ENCODE peak calls at places on chromosomes 11 and 22, in four cellular contexts. T is ELR; J is body of pancreas; O is activated T-cell treated with anti-CD3 and anti-CD28 coated beads, Interleukin-2, amount 50 U/mL, for 4 hours. W is an unnamed sample.

GRCh38 chr11:82754410-82754809 is 20.7 kb upstream of the FAM181B start:
- DNase-seq in T (no peak), O (no peak), J (no peak), W (no peak)

GRCh38 chr11:71936825-71937224 is 8.0 kb downstream of the RNF121 start:
- DNase-seq in T (peak; percentile 46), O (no peak), J (no peak), W (no peak)

GRCh38 chr11:61963282-61964057 is 4.0 kb downstream of the FTH1 start:
- DNase-seq in J (peak; percentile 60), T (peak; percentile 27), O (no peak), W (peak; percentile 45)

GRCh38 chr11:131658952-131659351 is 288.5 kb downstream of the NTM start:
- DNase-seq in O (no peak), J (no peak), T (no peak), W (no peak)

GRCh38 chr11:112229746-112230433 is 3.7 kb downstream of the PTS start:
- DNase-seq in O (no peak), J (no peak), T (no peak), W (no peak)

GRCh38 chr11:118176400-118177134 is at the start of gene SCN2B:
- DNase-seq in J (no peak), T (peak; percentile 20), O (no peak), W (no peak)

GRCh38 chr22:48709976-48710375 is 1117.7 kb downstream of the BRD1 start:
- DNase-seq in T (no peak), J (no peak), O (no peak), W (no peak)

GRCh38 chr11:894575-895201 is 15.9 kb downstream of the CHID1 start:
- DNase-seq in O (no peak), T (no peak), J (no peak), W (no peak)

GRCh38 chr11:75655619-75656018 is 13.2 kb downstream of the MAP6 start:
- DNase-seq in T (no peak), J (no peak), O (no peak), W (no peak)

GRCh38 chr11:48081151-48082010 is 101.0 kb downstream of the PTPRJ start:
- DNase-seq in T (peak; percentile 82), O (no peak), J (peak; percentile 72), W (no peak)

GRCh38 chr11:75524576-75525432 is 937 bp downstream of the GDPD5 start:
- DNase-seq in O (peak; percentile 15), T (peak; percentile 63), J (no peak), W (peak; percentile 33)

GRCh38 chr11:119062779-119063178 is 4.8 kb upstream of the VPS11 start:
- DNase-seq in O (no peak), J (peak; percentile 63), T (peak; percentile 44), W (peak; percentile 46)

GRCh38 chr11:21794306-21794705 is 398.6 kb upstream of the ANO5 start:
- DNase-seq in O (no peak), T (no peak), J (no peak), W (no peak)

GRCh38 chr11:34044664-34045485 is 6.7 kb upstream of the CAPRIN1 start:
- DNase-seq in T (peak; percentile 93), O (no peak), J (peak; percentile 16), W (no peak)

GRCh38 chr11:27619039-27619438 is 81.2 kb downstream of the BDNF start:
- DNase-seq in O (no peak), T (peak; percentile 63), J (no peak), W (no peak)

GRCh38 chr22:48477031-48477721 is 1350.5 kb downstream of the BRD1 start:
- DNase-seq in O (no peak), T (no peak), J (peak; percentile 24), W (no peak)

GRCh38 chr22:25815561-25815960 is 73.6 kb downstream of the MYO18B start:
- DNase-seq in J (no peak), O (no peak), T (no peak), W (no peak)

GRCh38 chr22:48888466-48889208 is 939.0 kb downstream of the BRD1 start:
- DNase-seq in O (no peak), J (no peak), T (no peak), W (no peak)

GRCh38 chr11:93579187-93579773 is 36.1 kb upstream of the SMCO4 start:
- DNase-seq in O (no peak), J (no peak), T (no peak), W (no peak)

GRCh38 chr11:32279672-32280071 is 155.7 kb downstream of the WT1 start:
- DNase-seq in T (peak; percentile 3), J (no peak), O (no peak), W (no peak)

GRCh38 chr11:113985906-113986305 is 11.0 kb downstream of the HTR3A start:
- DNase-seq in J (no peak), T (no peak), O (no peak), W (no peak)

GRCh38 chr11:47980093-47980906 is at the start of gene PTPRJ:
- DNase-seq in T (peak; percentile 61), O (peak; percentile 56), J (peak; percentile 71), W (peak; percentile 63)

GRCh38 chr11:31560842-31561476 is 51.4 kb downstream of the ELP4 start:
- DNase-seq in O (no peak), T (no peak), J (no peak), W (no peak)

GRCh38 chr11:134746609-134747008 is 334.6 kb upstream of the B3GAT1 start:
- DNase-seq in T (no peak), O (no peak), J (no peak), W (no peak)

GRCh38 chr11:47216141-47216798 is 1.5 kb downstream of the DDB2 start:
- DNase-seq in O (peak; percentile 62), J (peak; percentile 50), T (peak; percentile 85), W (peak; percentile 68)

GRCh38 chr11:61817471-61818202 is 834 bp upstream of the FADS1 start:
- DNase-seq in O (no peak), T (no peak), J (no peak), W (no peak)

GRCh38 chr11:125207866-125208425 is 43.4 kb downstream of the PKNOX2 start:
- DNase-seq in T (no peak), J (no peak), O (no peak), W (no peak)

GRCh38 chr11:114621072-114621471 is 25.5 kb upstream of the NXPE4 start:
- DNase-seq in T (no peak), O (no peak), J (no peak), W (no peak)

GRCh38 chr22:19818264-19819208 is 36.1 kb downstream of the GNB1L start:
- DNase-seq in O (no peak), J (no peak), T (no peak), W (no peak)